ENCODE peak calls at places on chromosomes 2 and 18, in seven cellular contexts. A is K562, F is GM12878, C is HCT116, S is SK-N-SH, M is HepG2, R is H1. L is an unnamed sample.

GRCh38 chr18:50745946-50746345 is 73.9 kb downstream of the MRO start:
- DNase-seq in A (no peak), F (no peak), C (no peak), S (no peak), M (no peak), R (no peak), L (no peak)

GRCh38 chr18:79070486-79070885 is 1.3 kb downstream of the ATP9B start:
- DNase-seq in A (no peak), F (no peak), C (no peak), S (no peak), M (no peak), R (no peak), L (no peak)

GRCh38 chr18:36321636-36322407 is 24.3 kb downstream of the FHOD3 start:
- DNase-seq in A (no peak), F (no peak), C (no peak), S (no peak), M (no peak), R (no peak), L (no peak)

GRCh38 chr2:2859164-2859563 is 518.5 kb downstream of the EIPR1 start:
- DNase-seq in A (no peak), F (no peak), C (no peak), S (peak; percentile 22), M (no peak), R (no peak), L (no peak)

GRCh38 chr18:6219116-6219717 is 195.5 kb downstream of the L3MBTL4 start:
- DNase-seq in A (peak; percentile 37), F (no peak), C (no peak), S (peak; percentile 49), M (peak; percentile 24), R (peak; percentile 15), L (peak; percentile 4)

GRCh38 chr2:70475266-70475665 is 78.4 kb downstream of the TGFA start:
- DNase-seq in A (no peak), F (no peak), C (no peak), S (no peak), M (no peak), R (no peak), L (no peak)

GRCh38 chr2:63660060-63660459 is 71.3 kb downstream of the MDH1 start:
- DNase-seq in A (no peak), F (no peak), C (no peak), S (no peak), M (no peak), R (no peak), L (no peak)

GRCh38 chr2:119431976-119432881 is 575 bp downstream of the TMEM37 start:
- DNase-seq in A (no peak), F (no peak), C (no peak), S (no peak), M (no peak), R (no peak), L (no peak)

GRCh38 chr2:28224648-28225471 is 167.8 kb upstream of the FOSL2 start:
- DNase-seq in A (no peak), F (no peak), C (no peak), S (no peak), M (no peak), R (no peak), L (no peak)

GRCh38 chr18:8745355-8746014 is 40.1 kb downstream of the MTCL1 start:
- DNase-seq in A (no peak), F (no peak), C (no peak), S (no peak), M (no peak), R (no peak), L (no peak)

GRCh38 chr18:23995180-23995579 is 19.4 kb upstream of the TTC39C start:
- DNase-seq in A (no peak), F (no peak), C (no peak), S (no peak), M (no peak), R (no peak), L (no peak)

DNA sequence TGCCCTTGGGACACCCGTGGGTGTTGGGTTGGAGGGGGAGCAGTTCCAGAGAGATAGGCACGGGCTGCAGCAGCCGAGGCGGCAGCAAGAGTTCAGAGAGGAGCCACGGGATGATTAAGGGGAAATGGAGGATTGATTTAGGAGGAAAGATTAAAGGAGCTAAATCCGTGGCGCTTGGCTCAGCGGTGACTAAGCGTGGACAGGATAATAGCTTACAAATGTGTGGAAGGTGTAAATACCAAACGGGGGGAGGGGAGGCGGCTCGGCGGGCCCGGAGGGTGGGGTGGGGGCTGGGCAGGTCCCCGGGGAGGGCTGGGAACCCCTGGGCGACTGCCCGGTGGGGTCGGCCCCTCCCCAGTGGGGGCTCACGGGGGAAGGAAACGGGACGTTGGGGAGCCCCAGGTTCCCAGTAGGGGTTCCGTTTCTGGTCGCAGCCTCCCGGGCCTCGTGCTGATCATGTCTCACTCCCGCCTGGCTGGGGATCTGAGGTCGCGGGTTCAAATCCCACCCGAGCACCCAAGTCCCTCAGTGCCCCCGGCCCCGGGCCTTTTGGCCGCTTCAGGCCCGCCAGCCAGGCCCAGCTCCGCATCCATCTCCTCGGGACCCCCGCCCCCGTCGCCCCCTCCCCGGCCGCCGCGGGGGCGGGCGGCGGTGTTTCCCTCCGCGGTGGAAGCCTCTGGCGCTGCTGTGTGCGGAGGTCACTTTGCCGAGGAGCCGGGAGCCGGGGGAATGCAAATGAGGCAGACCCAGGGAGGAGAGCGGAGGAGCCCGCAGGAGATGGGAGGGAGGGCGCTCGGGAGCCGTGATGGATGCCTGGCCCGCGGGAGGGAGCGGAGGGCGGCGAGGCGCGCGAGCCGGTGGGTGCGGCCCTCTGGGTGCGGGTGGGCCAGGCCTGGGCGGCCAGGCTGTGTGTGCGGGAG is 8.1 kb downstream of the ASIC4 start:
- DNase-seq in A (peak; percentile 64), F (no peak), C (peak; percentile 79), S (no peak), M (no peak), R (no peak), L (no peak)
- TF ChIP-seq JUND in A (peak; percentile 74), F (no peak), C (no peak), S (no peak), M (no peak), R (no peak), L (no peak)

GRCh38 chr2:45068643-45069140 is 59.4 kb upstream of the SIX2 start:
- DNase-seq in A (no peak), F (no peak), C (no peak), S (no peak), M (no peak), R (no peak), L (no peak)

GRCh38 chr2:45072862-45073237 is 63.6 kb upstream of the SIX2 start:
- DNase-seq in A (no peak), F (no peak), C (no peak), S (peak; percentile 8), M (no peak), R (no peak), L (no peak)

GRCh38 chr2:45072064-45072861 is 63.0 kb upstream of the SIX2 start:
- DNase-seq in A (no peak), F (no peak), C (no peak), S (no peak), M (no peak), R (no peak), L (no peak)

GRCh38 chr2:45067859-45068642 is 58.8 kb upstream of the SIX2 start:
- DNase-seq in A (no peak), F (no peak), C (no peak), S (no peak), M (no peak), R (no peak), L (peak; percentile 19)

DNA sequence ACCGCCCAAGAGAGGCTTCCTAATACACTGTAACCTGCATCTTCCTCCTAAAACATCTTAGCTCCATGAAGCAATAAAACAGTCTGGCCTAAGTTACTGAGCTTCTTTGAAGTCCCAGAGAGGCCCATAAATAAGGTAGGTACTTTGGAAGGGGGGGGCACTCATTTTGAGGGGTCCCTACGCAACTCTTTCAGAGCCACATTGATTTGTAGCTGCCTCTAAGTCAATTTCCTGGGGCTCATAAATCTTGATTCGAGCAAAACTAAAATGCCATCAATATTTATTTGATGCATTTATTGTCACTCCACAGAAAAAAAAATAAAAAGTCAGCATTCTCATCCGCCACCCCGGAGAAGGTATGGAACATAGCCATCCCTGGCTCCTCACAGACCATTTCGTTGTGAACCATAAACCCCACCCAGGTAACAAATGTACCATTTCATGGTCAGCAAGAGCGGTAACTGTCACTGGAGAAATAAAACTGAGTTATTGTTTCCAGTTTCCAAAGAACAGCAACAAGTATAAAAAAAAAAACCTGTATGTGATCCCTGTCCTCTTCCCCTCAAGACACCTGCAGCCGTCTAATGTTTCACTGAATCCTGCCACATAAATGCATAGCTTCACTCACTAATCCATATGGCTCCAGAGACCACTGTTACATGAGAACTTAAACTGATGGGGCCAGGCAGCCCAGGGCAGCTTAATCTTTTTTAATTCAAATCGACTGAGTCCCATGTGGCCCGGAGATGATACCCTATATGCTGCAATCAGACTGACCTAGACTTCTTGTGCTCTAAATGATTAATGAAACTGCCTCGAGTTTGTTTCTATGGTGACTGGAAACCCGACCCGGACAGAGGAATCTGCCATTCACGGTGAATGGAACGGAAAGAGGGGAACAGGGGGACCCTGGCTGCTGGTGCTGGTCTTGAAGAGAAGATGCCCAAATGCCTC is 60.7 kb upstream of the SIX2 start:
- DNase-seq in A (no peak), F (no peak), C (no peak), S (no peak), M (no peak), R (no peak), L (no peak)
- TF ChIP-seq JUND in A (no peak), F (no peak), C (no peak), S (no peak), M (no peak), R (no peak), L (no peak)

DNA sequence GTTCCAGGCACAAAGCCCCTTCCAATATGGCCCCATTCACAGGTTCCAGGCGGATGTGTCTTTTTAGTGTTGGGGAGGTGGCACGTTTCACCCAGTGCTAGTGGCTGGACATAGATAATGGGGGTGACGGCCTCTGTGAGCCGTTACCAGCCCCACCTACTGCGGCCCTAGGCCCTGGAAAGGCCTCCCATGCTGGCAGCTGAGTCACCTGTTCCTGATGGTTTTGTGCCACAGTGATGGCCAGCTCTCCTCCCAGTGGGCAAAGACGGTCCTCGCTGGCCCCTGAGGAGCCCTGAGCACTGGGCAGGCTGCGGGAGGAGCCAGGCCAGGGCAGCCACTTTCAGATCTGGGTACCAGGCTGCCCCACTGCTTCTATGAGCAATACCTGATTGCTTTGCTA is 40.0 kb upstream of the GPC1 start:
- DNase-seq in A (no peak), F (no peak), C (no peak), S (no peak), M (no peak), R (no peak), L (no peak)
- TF ChIP-seq JUND in A (no peak), F (no peak), C (no peak), S (no peak), M (no peak), R (no peak), L (no peak)

DNA sequence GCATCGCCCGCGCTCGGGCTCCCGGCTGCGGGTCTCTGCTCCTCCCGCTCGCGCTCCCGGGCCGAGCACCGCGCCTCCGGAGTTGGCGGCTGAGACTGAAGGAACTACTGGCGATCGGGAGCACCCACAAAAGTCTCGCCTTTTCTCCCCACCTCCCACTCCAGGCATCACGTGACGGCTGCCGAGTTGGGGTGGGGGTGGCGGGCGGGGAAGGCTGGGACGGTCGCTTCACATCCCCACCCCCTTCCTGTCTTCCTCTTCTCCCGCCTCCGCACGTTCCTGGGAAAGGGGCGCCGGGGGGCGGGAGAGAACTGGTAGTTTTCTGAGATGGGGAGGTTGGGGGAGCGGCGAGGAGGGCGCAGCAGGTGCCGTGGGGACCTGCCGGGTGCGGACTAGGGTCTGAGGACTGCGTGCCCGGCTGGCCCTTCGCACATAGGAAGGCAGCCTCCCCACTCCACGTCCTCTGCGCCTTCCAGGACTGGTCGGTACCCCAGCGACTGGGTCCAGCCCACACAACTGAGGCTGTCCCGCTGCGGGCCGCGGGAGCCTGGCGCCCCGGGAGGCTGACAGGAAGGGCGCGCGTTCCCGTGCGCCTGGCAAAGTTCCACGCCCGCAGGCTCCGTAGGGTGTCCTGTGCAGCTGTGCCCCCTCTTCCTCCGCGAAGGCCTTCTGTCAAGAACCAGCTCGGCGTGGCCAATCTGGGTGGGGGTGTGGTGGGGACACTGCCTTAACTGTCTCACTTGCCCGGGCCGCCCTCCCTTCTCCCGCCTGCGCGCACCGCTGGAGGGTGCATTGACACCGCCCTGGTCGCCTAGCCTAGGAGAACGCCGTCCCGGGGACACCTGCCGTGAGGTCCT is at the start of gene LYPD1:
- DNase-seq in A (no peak), F (no peak), C (no peak), S (peak; percentile 51), M (no peak), R (no peak), L (no peak)
- TF ChIP-seq JUND in A (no peak), F (no peak), C (no peak), S (no peak), M (no peak), R (no peak), L (no peak)

L was measured in T47D.